ENCODE peak calls at places on chromosomes 6 and 20, in ten cellular contexts. One of them, this sample, is unnamed. For H3K27me3, the result is how much of the 10 kb centered on the place peaks cover.

GRCh38 chr6:165455488-165455887 is 146.1 kb upstream of the C6orf118 start:
- DNase-seq in transverse colon: no peak
- DNase-seq in right lobe of liver: no peak
- DNase-seq in Peyer's patch: no peak
- DNase-seq in HCT116: no peak
- DNase-seq in hepatocyte: no peak
- DNase-seq in ascending aorta: no peak
- DNase-seq in tibial artery: no peak
- DNase-seq in SJSA1: no peak
- DNase-seq in astrocyte: no peak
- DNase-seq in this sample: no peak

GRCh38 chr20:45419188-45420091 is 3.5 kb downstream of the PIGT start:
- DNase-seq in transverse colon: peak
- DNase-seq in right lobe of liver: peak
- DNase-seq in Peyer's patch: peak
- DNase-seq in HCT116: no peak
- DNase-seq in hepatocyte: no peak
- DNase-seq in ascending aorta: peak
- DNase-seq in tibial artery: peak
- DNase-seq in SJSA1: peak
- DNase-seq in astrocyte: peak
- DNase-seq in this sample: no peak

GRCh38 chr6:142845624-142846458 is 99.1 kb downstream of the HIVEP2 start:
- DNase-seq in transverse colon: peak
- DNase-seq in right lobe of liver: peak
- DNase-seq in Peyer's patch: peak
- DNase-seq in HCT116: peak
- DNase-seq in hepatocyte: peak
- DNase-seq in ascending aorta: peak
- DNase-seq in tibial artery: peak
- DNase-seq in SJSA1: peak
- DNase-seq in astrocyte: peak
- DNase-seq in this sample: peak

GRCh38 chr6:133512410-133513016 is 271.4 kb downstream of the EYA4 start:
- DNase-seq in transverse colon: peak
- DNase-seq in right lobe of liver: no peak
- DNase-seq in Peyer's patch: peak
- DNase-seq in HCT116: peak
- DNase-seq in hepatocyte: peak
- DNase-seq in ascending aorta: no peak
- DNase-seq in tibial artery: no peak
- DNase-seq in SJSA1: no peak
- DNase-seq in astrocyte: peak
- DNase-seq in this sample: no peak

GRCh38 chr6:13355969-13356368 is 27.6 kb upstream of the TBC1D7 start:
- DNase-seq in transverse colon: no peak
- DNase-seq in right lobe of liver: no peak
- DNase-seq in Peyer's patch: no peak
- DNase-seq in HCT116: no peak
- DNase-seq in hepatocyte: no peak
- DNase-seq in ascending aorta: no peak
- DNase-seq in tibial artery: no peak
- DNase-seq in SJSA1: no peak
- DNase-seq in astrocyte: no peak
- DNase-seq in this sample: no peak

GRCh38 chr20:49687595-49688567 is 25.8 kb downstream of the B4GALT5 start:
- DNase-seq in transverse colon: no peak
- DNase-seq in right lobe of liver: peak
- DNase-seq in Peyer's patch: no peak
- DNase-seq in HCT116: no peak
- DNase-seq in hepatocyte: no peak
- DNase-seq in ascending aorta: no peak
- DNase-seq in tibial artery: no peak
- DNase-seq in SJSA1: no peak
- DNase-seq in astrocyte: no peak
- DNase-seq in this sample: no peak

GRCh38 chr6:12884983-12885382 is 168.4 kb downstream of the PHACTR1 start:
- DNase-seq in transverse colon: no peak
- DNase-seq in right lobe of liver: no peak
- DNase-seq in Peyer's patch: no peak
- DNase-seq in HCT116: no peak
- DNase-seq in hepatocyte: no peak
- DNase-seq in ascending aorta: no peak
- DNase-seq in tibial artery: no peak
- DNase-seq in SJSA1: no peak
- DNase-seq in astrocyte: no peak
- DNase-seq in this sample: no peak

GRCh38 chr6:100186552-100186951 is 192.5 kb upstream of the MCHR2 start:
- DNase-seq in transverse colon: no peak
- DNase-seq in right lobe of liver: no peak
- DNase-seq in Peyer's patch: no peak
- DNase-seq in HCT116: no peak
- DNase-seq in hepatocyte: no peak
- DNase-seq in ascending aorta: no peak
- DNase-seq in tibial artery: no peak
- DNase-seq in SJSA1: no peak
- DNase-seq in astrocyte: peak
- DNase-seq in this sample: no peak

GRCh38 chr20:48621256-48622078 is 206.3 kb downstream of the PREX1 start:
- DNase-seq in transverse colon: peak
- DNase-seq in right lobe of liver: peak
- DNase-seq in Peyer's patch: no peak
- DNase-seq in HCT116: no peak
- DNase-seq in hepatocyte: peak
- DNase-seq in ascending aorta: no peak
- DNase-seq in tibial artery: no peak
- DNase-seq in SJSA1: no peak
- DNase-seq in astrocyte: peak
- DNase-seq in this sample: no peak

GRCh38 chr6:168837231-168837903 is 396.4 kb downstream of the SMOC2 start:
- DNase-seq in transverse colon: no peak
- DNase-seq in right lobe of liver: no peak
- DNase-seq in Peyer's patch: no peak
- DNase-seq in HCT116: no peak
- DNase-seq in hepatocyte: no peak
- DNase-seq in ascending aorta: no peak
- DNase-seq in tibial artery: no peak
- DNase-seq in SJSA1: no peak
- DNase-seq in astrocyte: no peak
- DNase-seq in this sample: no peak

GRCh38 chr20:15937179-15937578 is 636.1 kb downstream of the KIF16B start:
- DNase-seq in transverse colon: no peak
- DNase-seq in right lobe of liver: no peak
- DNase-seq in Peyer's patch: peak
- DNase-seq in HCT116: no peak
- DNase-seq in hepatocyte: no peak
- DNase-seq in ascending aorta: no peak
- DNase-seq in tibial artery: no peak
- DNase-seq in SJSA1: no peak
- DNase-seq in astrocyte: no peak
- DNase-seq in this sample: no peak

GRCh38 chr6:126100386-126100785 is 114.0 kb downstream of the TRMT11 start:
- DNase-seq in transverse colon: no peak
- DNase-seq in right lobe of liver: no peak
- DNase-seq in Peyer's patch: no peak
- DNase-seq in HCT116: no peak
- DNase-seq in hepatocyte: no peak
- DNase-seq in ascending aorta: no peak
- DNase-seq in tibial artery: no peak
- DNase-seq in SJSA1: no peak
- DNase-seq in astrocyte: no peak
- DNase-seq in this sample: no peak
- H3K27me3 ChIP-seq in transverse colon: under half
- H3K27me3 ChIP-seq in right lobe of liver: under half
- H3K27me3 ChIP-seq in Peyer's patch: under half
- H3K27me3 ChIP-seq in HCT116: under half
- H3K27me3 ChIP-seq in hepatocyte: under half
- H3K27me3 ChIP-seq in ascending aorta: under half
- H3K27me3 ChIP-seq in tibial artery: under half
- H3K27me3 ChIP-seq in SJSA1: under half
- H3K27me3 ChIP-seq in astrocyte: under half
- H3K27me3 ChIP-seq in this sample: under half

GRCh38 chr6:44227138-44227770 is 3.9 kb downstream of the SLC29A1 start:
- DNase-seq in transverse colon: no peak
- DNase-seq in right lobe of liver: no peak
- DNase-seq in Peyer's patch: no peak
- DNase-seq in HCT116: no peak
- DNase-seq in hepatocyte: no peak
- DNase-seq in ascending aorta: no peak
- DNase-seq in tibial artery: no peak
- DNase-seq in SJSA1: no peak
- DNase-seq in astrocyte: no peak
- DNase-seq in this sample: no peak
- H3K4me3 ChIP-seq in transverse colon: no peak
- H3K4me3 ChIP-seq in right lobe of liver: no peak
- H3K4me3 ChIP-seq in Peyer's patch: no peak
- H3K4me3 ChIP-seq in HCT116: no peak
- H3K4me3 ChIP-seq in hepatocyte: no peak
- H3K4me3 ChIP-seq in ascending aorta: peak
- H3K4me3 ChIP-seq in tibial artery: peak
- H3K4me3 ChIP-seq in SJSA1: no peak
- H3K4me3 ChIP-seq in astrocyte: no peak
- H3K4me3 ChIP-seq in this sample: no peak

GRCh38 chr20:51158226-51158625 is 135.3 kb upstream of the KCNG1 start:
- DNase-seq in transverse colon: no peak
- DNase-seq in right lobe of liver: no peak
- DNase-seq in Peyer's patch: no peak
- DNase-seq in HCT116: no peak
- DNase-seq in hepatocyte: no peak
- DNase-seq in ascending aorta: no peak
- DNase-seq in tibial artery: no peak
- DNase-seq in SJSA1: peak
- DNase-seq in astrocyte: no peak
- DNase-seq in this sample: no peak

GRCh38 chr20:51159303-51159702 is 136.4 kb upstream of the KCNG1 start:
- DNase-seq in transverse colon: no peak
- DNase-seq in right lobe of liver: no peak
- DNase-seq in Peyer's patch: no peak
- DNase-seq in HCT116: no peak
- DNase-seq in hepatocyte: no peak
- DNase-seq in ascending aorta: no peak
- DNase-seq in tibial artery: no peak
- DNase-seq in SJSA1: no peak
- DNase-seq in astrocyte: no peak
- DNase-seq in this sample: no peak

GRCh38 chr20:51154708-51155690 is 132.1 kb upstream of the KCNG1 start:
- DNase-seq in transverse colon: no peak
- DNase-seq in right lobe of liver: no peak
- DNase-seq in Peyer's patch: no peak
- DNase-seq in HCT116: no peak
- DNase-seq in hepatocyte: no peak
- DNase-seq in ascending aorta: no peak
- DNase-seq in tibial artery: no peak
- DNase-seq in SJSA1: peak
- DNase-seq in astrocyte: no peak
- DNase-seq in this sample: no peak

GRCh38 chr20:51156041-51156795 is 133.3 kb upstream of the KCNG1 start:
- DNase-seq in transverse colon: no peak
- DNase-seq in right lobe of liver: no peak
- DNase-seq in Peyer's patch: no peak
- DNase-seq in HCT116: no peak
- DNase-seq in hepatocyte: no peak
- DNase-seq in ascending aorta: no peak
- DNase-seq in tibial artery: no peak
- DNase-seq in SJSA1: peak
- DNase-seq in astrocyte: peak
- DNase-seq in this sample: peak

DNA sequence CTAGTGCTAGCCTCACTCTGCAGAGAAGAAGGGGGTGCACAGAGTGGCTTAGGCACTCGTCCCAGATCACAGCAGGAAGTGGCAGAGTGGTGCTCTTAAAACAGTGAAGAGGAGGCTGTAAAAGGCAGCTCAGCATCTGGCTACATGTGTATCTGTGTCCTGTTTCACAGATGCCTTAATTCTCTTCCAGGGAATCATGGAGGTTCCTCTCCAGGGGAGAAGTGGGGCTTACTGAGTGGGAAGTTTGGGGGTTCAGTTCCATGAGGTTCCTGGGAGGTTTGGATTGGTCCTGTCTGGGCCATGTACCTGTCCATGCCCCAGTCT is 133.9 kb upstream of the KCNG1 start:
- DNase-seq in transverse colon: no peak
- DNase-seq in right lobe of liver: no peak
- DNase-seq in Peyer's patch: no peak
- DNase-seq in HCT116: no peak
- DNase-seq in hepatocyte: no peak
- DNase-seq in ascending aorta: no peak
- DNase-seq in tibial artery: no peak
- DNase-seq in SJSA1: peak
- DNase-seq in astrocyte: no peak
- DNase-seq in this sample: no peak
- H3K27me3 ChIP-seq in transverse colon: under half
- H3K27me3 ChIP-seq in right lobe of liver: under half
- H3K27me3 ChIP-seq in Peyer's patch: under half
- H3K27me3 ChIP-seq in HCT116: half or more
- H3K27me3 ChIP-seq in hepatocyte: under half
- H3K27me3 ChIP-seq in ascending aorta: under half
- H3K27me3 ChIP-seq in tibial artery: under half
- H3K27me3 ChIP-seq in SJSA1: half or more
- H3K27me3 ChIP-seq in astrocyte: half or more
- H3K27me3 ChIP-seq in this sample: under half

GRCh38 chr20:20368414-20369352 is 779 bp downstream of the INSM1 start:
- DNase-seq in transverse colon: no peak
- DNase-seq in right lobe of liver: no peak
- DNase-seq in Peyer's patch: no peak
- DNase-seq in HCT116: no peak
- DNase-seq in hepatocyte: peak
- DNase-seq in ascending aorta: no peak
- DNase-seq in tibial artery: no peak
- DNase-seq in SJSA1: no peak
- DNase-seq in astrocyte: no peak
- DNase-seq in this sample: no peak

GRCh38 chr20:20367681-20368413 is at the start of gene INSM1:
- DNase-seq in transverse colon: no peak
- DNase-seq in right lobe of liver: no peak
- DNase-seq in Peyer's patch: no peak
- DNase-seq in HCT116: no peak
- DNase-seq in hepatocyte: no peak
- DNase-seq in ascending aorta: no peak
- DNase-seq in tibial artery: no peak
- DNase-seq in SJSA1: no peak
- DNase-seq in astrocyte: no peak
- DNase-seq in this sample: no peak

GRCh38 chr20:20371133-20371532 is 3.2 kb downstream of the INSM1 start:
- DNase-seq in transverse colon: no peak
- DNase-seq in right lobe of liver: no peak
- DNase-seq in Peyer's patch: no peak
- DNase-seq in HCT116: no peak
- DNase-seq in hepatocyte: no peak
- DNase-seq in ascending aorta: no peak
- DNase-seq in tibial artery: no peak
- DNase-seq in SJSA1: no peak
- DNase-seq in astrocyte: no peak
- DNase-seq in this sample: no peak

GRCh38 chr20:20370087-20370575 is 2.2 kb downstream of the INSM1 start:
- DNase-seq in transverse colon: no peak
- DNase-seq in right lobe of liver: no peak
- DNase-seq in Peyer's patch: no peak
- DNase-seq in HCT116: no peak
- DNase-seq in hepatocyte: no peak
- DNase-seq in ascending aorta: no peak
- DNase-seq in tibial artery: no peak
- DNase-seq in SJSA1: no peak
- DNase-seq in astrocyte: no peak
- DNase-seq in this sample: no peak

GRCh38 chr20:20369353-20370086 is 1.6 kb downstream of the INSM1 start:
- DNase-seq in transverse colon: peak
- DNase-seq in right lobe of liver: no peak
- DNase-seq in Peyer's patch: no peak
- DNase-seq in HCT116: no peak
- DNase-seq in hepatocyte: peak
- DNase-seq in ascending aorta: no peak
- DNase-seq in tibial artery: no peak
- DNase-seq in SJSA1: no peak
- DNase-seq in astrocyte: no peak
- DNase-seq in this sample: no peak
- H3K4me3 ChIP-seq in transverse colon: peak
- H3K4me3 ChIP-seq in right lobe of liver: peak
- H3K4me3 ChIP-seq in Peyer's patch: peak
- H3K4me3 ChIP-seq in HCT116: no peak
- H3K4me3 ChIP-seq in hepatocyte: no peak
- H3K4me3 ChIP-seq in ascending aorta: peak
- H3K4me3 ChIP-seq in tibial artery: no peak
- H3K4me3 ChIP-seq in SJSA1: no peak
- H3K4me3 ChIP-seq in astrocyte: no peak
- H3K4me3 ChIP-seq in this sample: no peak

This sample was measured in tibial nerve.